ENCODE peak calls at places on chromosomes 12 and 14, in seven cellular contexts. W, Z, F, I, C, K and R are unnamed samples.

GRCh38 chr12:4276524-4277204 is 3.1 kb downstream of the CCND2 start:
- DNase-seq in W (peak), Z (peak), F (peak), I (peak), C (peak), K (peak), R (peak)

GRCh38 chr12:9731797-9732196 is 1.1 kb downstream of the CLECL1 start:
- DNase-seq in W (no peak), Z (no peak), F (no peak), I (no peak), C (no peak), K (no peak), R (no peak)

GRCh38 chr14:47044841-47045240 is 393.3 kb upstream of the RPL10L start:
- DNase-seq in W (no peak), Z (no peak), F (peak), I (no peak), C (no peak), K (no peak), R (no peak)

GRCh38 chr12:85029456-85029855 is 6.6 kb downstream of the TSPAN19 start:
- DNase-seq in W (no peak), Z (no peak), F (peak), I (peak), C (peak), K (peak), R (no peak)

GRCh38 chr12:125852679-125853078 is 787.4 kb downstream of the AACS start:
- DNase-seq in W (no peak), Z (no peak), F (no peak), I (no peak), C (no peak), K (no peak), R (no peak)

GRCh38 chr12:2326470-2326869 is 273.7 kb downstream of the CACNA1C start:
- DNase-seq in W (no peak), Z (no peak), F (no peak), I (no peak), C (no peak), K (no peak), R (no peak)

GRCh38 chr12:9090220-9090619 is 25.5 kb downstream of the A2M start:
- DNase-seq in W (no peak), Z (no peak), F (no peak), I (no peak), C (no peak), K (no peak), R (no peak)

GRCh38 chr12:131027876-131028586 is 74.3 kb downstream of the ADGRD1 start:
- DNase-seq in W (no peak), Z (no peak), F (no peak), I (no peak), C (no peak), K (no peak), R (no peak)

GRCh38 chr14:50775357-50775756 is 55.6 kb downstream of the NIN start:
- DNase-seq in W (no peak), Z (no peak), F (peak), I (peak), C (peak), K (peak), R (peak)